ENCODE peak calls at places on chromosomes 13 and 19, in five cellular contexts. M is astrocyte, A is ovary, Q is right atrium auricular region, W is Caco-2. J is an unnamed sample.

GRCh38 chr19:43126720-43127119 is 44.2 kb upstream of the PSG2 start:
- DNase-seq in A (no peak), W (no peak), Q (no peak), M (no peak), J (no peak)

GRCh38 chr13:50255639-50256038 is 240.4 kb downstream of the KCNRG start:
- DNase-seq in W (no peak), M (no peak), Q (no peak), A (no peak), J (no peak)

GRCh38 chr13:51520524-51520923 is 63.7 kb upstream of the WDFY2 start:
- DNase-seq in Q (no peak), A (no peak), M (peak; percentile 47), W (no peak), J (peak; percentile 46)

GRCh38 chr19:30512748-30513389 is 140.7 kb downstream of the ZNF536 start:
- DNase-seq in W (no peak), A (no peak), M (no peak), Q (no peak), J (no peak)

GRCh38 chr19:47813995-47814328 is 7.8 kb upstream of the CRX start:
- DNase-seq in M (no peak), W (no peak), A (no peak), Q (no peak), J (no peak)

GRCh38 chr19:39140195-39140516 is 14.6 kb downstream of the PAK4 start:
- DNase-seq in A (no peak), M (no peak), W (peak; percentile 76), Q (no peak), J (no peak)

GRCh38 chr19:53927745-53928144 is 18.7 kb downstream of the CACNG7 start:
- DNase-seq in A (no peak), W (peak; percentile 39), M (peak; percentile 51), Q (no peak), J (peak; percentile 58)

GRCh38 chr19:48239582-48240141 is 16.1 kb downstream of the CARD8 start:
- DNase-seq in M (peak; percentile 27), W (no peak), Q (no peak), A (no peak), J (peak; percentile 36)

GRCh38 chr13:85985791-85986190 is 186.6 kb upstream of the SLITRK6 start:
- DNase-seq in A (no peak), Q (no peak), M (peak; percentile 42), W (no peak), J (no peak)

GRCh38 chr13:112648101-112648500 is 41.7 kb upstream of the ATP11A start:
- DNase-seq in A (no peak), M (no peak), W (no peak), Q (no peak), J (no peak)

GRCh38 chr13:110628952-110629701 is 13.8 kb downstream of the NAXD start:
- DNase-seq in A (no peak), W (peak; percentile 9), Q (no peak), M (peak; percentile 67), J (peak; percentile 71)

GRCh38 chr13:28163587-28163986 is 25.2 kb downstream of the PAN3 start:
- DNase-seq in Q (no peak), W (no peak), M (no peak), A (no peak), J (no peak)

GRCh38 chr13:94480672-94481145 is 1.2 kb upstream of the DCT start:
- DNase-seq in Q (no peak), A (no peak), M (peak; percentile 46), W (no peak), J (no peak)

GRCh38 chr19:50481351-50482149 is 4.9 kb upstream of the GARIN5A start:
- DNase-seq in M (no peak), Q (no peak), A (no peak), W (no peak), J (no peak)

GRCh38 chr19:12195501-12195860 is 32.6 kb downstream of the ZNF136 start:
- DNase-seq in Q (no peak), M (no peak), A (no peak), W (no peak), J (no peak)

GRCh38 chr13:110014719-110015118 is 228.3 kb upstream of the IRS2 start:
- DNase-seq in Q (no peak), A (no peak), M (no peak), W (no peak), J (no peak)

GRCh38 chr19:1237754-1238372 is at the start of gene CBARP:
- DNase-seq in M (no peak), W (no peak), Q (no peak), A (peak; percentile 78), J (no peak)

GRCh38 chr19:11964858-11965645 is at the start of gene ZNF763:
- DNase-seq in W (peak; percentile 92), A (peak; percentile 95), M (peak; percentile 52), Q (peak; percentile 97), J (peak; percentile 67)

GRCh38 chr13:107299717-107300116 is 731.8 kb upstream of the ARGLU1 start:
- DNase-seq in Q (no peak), M (no peak), A (no peak), W (no peak), J (no peak)

GRCh38 chr19:35118268-35119026 is 2.8 kb downstream of the FXYD3 start:
- DNase-seq in Q (no peak), A (no peak), M (no peak), W (no peak), J (no peak)

GRCh38 chr13:79477968-79478367 is 3.0 kb upstream of the NDFIP2 start:
- DNase-seq in M (no peak), A (no peak), Q (no peak), W (no peak), J (no peak)

GRCh38 chr13:40251343-40252032 is 415.0 kb downstream of the FOXO1 start:
- DNase-seq in A (no peak), M (no peak), Q (no peak), W (no peak), J (no peak)

GRCh38 chr19:53246498-53246897 is 8.2 kb downstream of the ZNF677 start:
- DNase-seq in W (no peak), A (no peak), M (no peak), Q (no peak), J (no peak)

DNA sequence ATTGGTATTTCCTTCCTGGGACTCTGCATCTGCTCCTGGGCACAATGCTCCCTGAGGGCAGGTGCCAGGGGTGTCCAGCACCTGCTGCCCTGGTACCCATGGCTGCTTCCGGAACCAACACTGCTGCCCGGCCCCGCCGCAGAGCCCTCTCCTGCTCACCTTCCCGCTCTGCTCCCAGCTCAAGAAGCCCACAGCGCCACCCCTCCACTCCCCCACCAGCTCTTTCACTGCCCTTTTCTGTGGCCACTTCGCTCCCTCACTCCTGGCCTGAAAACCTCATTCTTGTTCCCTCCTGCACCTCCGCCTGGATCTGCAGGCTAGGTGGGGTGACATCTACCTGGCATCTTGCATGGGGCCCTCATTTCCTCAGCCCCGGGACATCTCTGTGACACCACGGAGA is 6.4 kb downstream of the ZNF787 start:
- DNase-seq in Q (no peak), A (no peak), W (no peak), M (no peak), J (no peak)
- H3K4me3 ChIP-seq in Q (no peak overlapping the region), A (no peak overlapping the region), W (no peak overlapping the region), M (no peak overlapping the region), J (no peak overlapping the region)

DNA sequence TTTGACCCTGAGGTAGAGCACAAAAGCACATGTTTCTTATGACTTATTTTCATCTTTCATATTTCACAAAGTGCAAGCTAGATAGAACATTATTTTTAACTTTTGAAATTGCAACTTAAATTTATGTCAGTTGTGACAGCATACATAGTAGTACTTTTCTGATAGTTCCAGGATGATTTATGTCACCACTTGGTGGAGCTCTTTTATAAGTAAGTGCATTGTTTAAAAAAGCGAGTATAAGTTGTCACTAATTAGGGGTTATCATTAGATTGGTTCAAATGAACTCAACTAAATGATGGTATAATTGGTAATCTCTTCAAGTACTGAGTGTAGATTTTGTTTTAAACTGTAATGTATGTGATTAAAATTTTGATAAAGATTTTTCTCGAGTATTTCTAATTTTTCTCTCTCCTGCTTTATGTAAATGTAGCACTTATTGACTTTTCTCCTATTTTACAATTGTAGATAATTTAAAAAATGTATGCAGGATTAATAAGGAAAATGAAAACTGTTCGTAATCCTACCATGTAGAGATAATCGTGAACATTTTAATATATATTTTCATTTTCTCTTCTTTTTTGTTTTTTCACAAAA is 31.1 kb downstream of the RB1 start:
- DNase-seq in Q (no peak), W (no peak), M (peak; percentile 21), A (no peak), J (no peak)
- TF ChIP-seq CTCF in Q (no peak), W (peak; percentile 55), M (peak; percentile 55), A (peak; percentile 65), J (peak; percentile 28)

GRCh38 chr13:95553271-95553588 is 710 bp downstream of the CLDN10 start:
- DNase-seq in W (no peak), M (no peak), A (no peak), Q (no peak), J (no peak)

GRCh38 chr13:95553614-95554385 is 1.3 kb downstream of the CLDN10 start:
- DNase-seq in A (no peak), M (no peak), Q (no peak), W (no peak), J (no peak)

GRCh38 chr13:95547531-95548167 is 4.9 kb upstream of the CLDN10 start:
- DNase-seq in Q (no peak), A (no peak), W (no peak), M (peak; percentile 41), J (no peak)

GRCh38 chr13:95552539-95553270 is at the start of gene CLDN10:
- DNase-seq in M (no peak), Q (no peak), W (no peak), A (no peak), J (no peak)

GRCh38 chr13:95552208-95552538 is 347 bp upstream of the CLDN10 start:
- DNase-seq in A (no peak), M (no peak), Q (no peak), W (no peak), J (no peak)
- H3K4me3 ChIP-seq in A (no peak overlapping the region), M (no peak overlapping the region), Q (peak overlapping the region; percentile 30), W (no peak overlapping the region), J (peak overlapping the region; percentile 29)

DNA sequence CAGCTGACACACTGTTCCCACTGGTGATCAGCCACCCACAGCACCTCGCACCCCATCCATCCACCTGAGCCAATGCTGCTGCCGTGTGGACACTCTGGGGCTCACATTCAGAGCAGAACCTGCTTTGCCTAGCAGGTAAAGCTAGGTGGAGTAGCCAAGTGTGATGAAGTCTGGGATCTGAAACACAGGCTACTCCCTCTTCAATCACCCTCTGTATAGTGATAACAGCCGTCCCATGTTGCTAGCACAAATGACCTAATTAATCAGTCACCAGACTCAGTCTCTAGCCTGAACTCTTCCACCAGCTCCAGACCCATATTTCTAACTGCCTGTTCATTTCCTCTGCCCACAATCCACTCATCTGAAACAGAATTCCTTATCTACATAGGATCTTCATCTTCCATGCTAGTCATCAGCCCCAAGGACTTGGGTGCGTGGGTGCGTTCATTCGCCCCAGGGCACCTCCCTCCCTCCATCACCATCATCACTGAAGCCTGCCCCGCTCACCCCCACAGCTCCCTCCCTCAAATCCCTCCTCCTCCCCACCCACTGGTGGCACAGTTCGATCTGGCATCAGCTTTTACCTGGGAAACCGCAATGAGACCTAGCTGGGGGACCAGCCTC is 19.8 kb downstream of the STK24 start:
- DNase-seq in A (no peak), M (peak; percentile 65), W (no peak), Q (no peak), J (no peak)
- TF ChIP-seq CTCF in A (no peak), M (no peak), W (peak; percentile 22), Q (no peak), J (peak; percentile 17)

GRCh38 chr19:10717054-10717355 is 874 bp upstream of the DNM2 start:
- DNase-seq in M (no peak), W (no peak), A (no peak), Q (no peak), J (no peak)
- H3K4me3 ChIP-seq in M (peak overlapping the region; percentile 30), W (no peak overlapping the region), A (no peak overlapping the region), Q (peak overlapping the region; percentile 24), J (peak overlapping the region; percentile 39)

GRCh38 chr13:62544928-62545327 is 1129.3 kb upstream of the PCDH20 start:
- DNase-seq in A (no peak), Q (no peak), M (no peak), W (no peak), J (no peak)
- TF ChIP-seq CTCF in A (no peak), Q (no peak), M (no peak), W (peak; percentile 15), J (peak; percentile 16)

GRCh38 chr13:45850020-45850613 is 1.4 kb downstream of the SIAH3 start:
- DNase-seq in Q (no peak), M (no peak), A (no peak), W (no peak), J (no peak)
- H3K4me3 ChIP-seq in Q (peak overlapping the region; percentile 28), M (peak overlapping the region; percentile 58), A (no peak overlapping the region), W (no peak overlapping the region), J (no peak overlapping the region)

J was measured in brain microvascular endothelial cell.